ENCODE peak calls at places on chromosomes 13 and 19, in seven cellular contexts. C is T1000; X is naive B cell; U is head of caudate nucleus; N is renal cortical epithelial cell; G is stimulated activated naive B cell treated with anti-CD40 and anti-IgM and Interleukin-4, amounts not matched to agents 10 μg/mL and 1 μg/mL and 100 μg/mL, for 72 hours; Q is activated CD4-positive, alpha-beta T cell treated with anti-CD3 and anti-CD28 coated beads for 48 hours. M is an unnamed sample.

GRCh38 chr19:52640916-52641315 is 2.8 kb upstream of the ZNF83 start:
- DNase-seq in C (no peak), X (no peak), U (no peak), N (no peak), G (no peak), Q (peak; percentile 3), M (no peak)

GRCh38 chr19:610801-611505 is 21.3 kb downstream of the HCN2 start:
- DNase-seq in C (peak; percentile 91), X (peak; percentile 39), U (no peak), N (peak; percentile 70), G (no peak), Q (peak; percentile 72), M (no peak)

GRCh38 chr13:36193151-36193855 is 21.1 kb downstream of the SOHLH2 start:
- DNase-seq in C (peak; percentile 23), X (no peak), U (no peak), N (peak; percentile 83), G (no peak), Q (no peak), M (no peak)

GRCh38 chr13:20801704-20802103 is 27.9 kb upstream of the EEF1AKMT1 start:
- DNase-seq in C (no peak), X (no peak), U (no peak), N (no peak), G (no peak), Q (no peak), M (no peak)

GRCh38 chr19:13401388-13401787 is 104.9 kb downstream of the CACNA1A start:
- DNase-seq in C (peak; percentile 12), X (no peak), U (no peak), N (peak; percentile 67), G (no peak), Q (peak; percentile 7), M (no peak)

GRCh38 chr13:42532561-42533335 is 41.2 kb upstream of the TNFSF11 start:
- DNase-seq in C (no peak), X (peak; percentile 51), U (no peak), N (no peak), G (no peak), Q (no peak), M (no peak)

GRCh38 chr19:18203408-18203862 is 407 bp downstream of the RAB3A start:
- DNase-seq in C (no peak), X (no peak), U (peak; percentile 62), N (no peak), G (no peak), Q (peak; percentile 58), M (no peak)

GRCh38 chr13:82129281-82129680 is 1753.0 kb downstream of the SLITRK1 start:
- DNase-seq in C (no peak), X (no peak), U (no peak), N (no peak), G (no peak), Q (no peak), M (no peak)

GRCh38 chr13:110773480-110773879 is 60.0 kb downstream of the ING1 start:
- DNase-seq in C (no peak), X (no peak), U (no peak), N (no peak), G (no peak), Q (no peak), M (no peak)

GRCh38 chr13:99823961-99824360 is 147.6 kb downstream of the ZIC5 start:
- DNase-seq in C (no peak), X (no peak), U (no peak), N (no peak), G (no peak), Q (no peak), M (no peak)